ENCODE peak calls at places on chromosomes 13 and 19, in five cellular contexts. T is tibial nerve, A is breast epithelium, K is vagina, V is GM12878. C is an unnamed sample.

GRCh38 chr13:32430018-32430747 is 2.3 kb upstream of the N4BP2L1 start:
- DNase-seq in T (no peak), A (no peak), K (no peak), V (no peak), C (no peak)

GRCh38 chr13:20972731-20973130 is 70.2 kb upstream of the XPO4 start:
- DNase-seq in T (no peak), A (no peak), K (no peak), V (no peak), C (no peak)

GRCh38 chr19:55600336-55601028 is 394 bp downstream of the ZNF524 start:
- DNase-seq in T (no peak), A (peak; percentile 55), K (no peak), V (no peak), C (peak; percentile 94)

GRCh38 chr19:13103961-13104847 is 1.5 kb upstream of the LYL1 start:
- DNase-seq in T (no peak), A (no peak), K (peak; percentile 84), V (no peak), C (peak; percentile 98)

GRCh38 chr13:114010401-114011101 is 36.7 kb upstream of the C13orf46 start:
- DNase-seq in T (no peak), A (no peak), K (no peak), V (no peak), C (no peak)

GRCh38 chr13:46181799-46182490 is at the start of gene LCP1:
- DNase-seq in T (peak; percentile 35), A (peak; percentile 39), K (no peak), V (peak; percentile 97), C (peak; percentile 87)

GRCh38 chr19:38550376-38550775 is 67.4 kb downstream of the MAP4K1 start:
- DNase-seq in T (no peak), A (no peak), K (no peak), V (no peak), C (no peak)

GRCh38 chr19:33193864-33194362 is at the start of gene LRP3:
- DNase-seq in T (no peak), A (no peak), K (no peak), V (no peak), C (peak; percentile 79)

GRCh38 chr19:14654786-14655185 is 19.9 kb downstream of the ADGRE3 start:
- DNase-seq in T (no peak), A (no peak), K (no peak), V (no peak), C (no peak)

GRCh38 chr13:24626449-24626848 is 53.8 kb upstream of the ATP12A start:
- DNase-seq in T (no peak), A (no peak), K (no peak), V (no peak), C (no peak)

GRCh38 chr19:31073485-31074221 is 275.6 kb downstream of the TSHZ3 start:
- DNase-seq in T (no peak), A (no peak), K (no peak), V (no peak), C (no peak)

GRCh38 chr19:10852098-10852800 is 4.0 kb downstream of the C19orf38 start:
- DNase-seq in T (no peak), A (no peak), K (no peak), V (no peak), C (no peak)

GRCh38 chr19:54333586-54334298 is 5.2 kb downstream of the LILRA4 start:
- DNase-seq in T (no peak), A (no peak), K (no peak), V (no peak), C (no peak)

GRCh38 chr19:39971380-39971841 is 446 bp downstream of the PSMC4 start:
- DNase-seq in T (no peak), A (no peak), K (no peak), V (no peak), C (no peak)

GRCh38 chr13:113637262-113638160 is 20.5 kb downstream of the ATP4B start:
- DNase-seq in T (no peak), A (no peak), K (no peak), V (no peak), C (peak; percentile 29)

GRCh38 chr19:33699754-33700407 is 78.1 kb downstream of the CHST8 start:
- DNase-seq in T (no peak), A (no peak), K (no peak), V (no peak), C (peak; percentile 55)

GRCh38 chr13:48232420-48233096 is 448 bp upstream of the ITM2B start:
- DNase-seq in T (no peak), A (peak; percentile 59), K (peak; percentile 94), V (no peak), C (no peak)

GRCh38 chr13:50358221-50358620 is 343.0 kb downstream of the KCNRG start:
- DNase-seq in T (no peak), A (no peak), K (no peak), V (no peak), C (no peak)

GRCh38 chr13:50355797-50356196 is 340.6 kb downstream of the KCNRG start:
- DNase-seq in T (no peak), A (no peak), K (no peak), V (peak; percentile 9), C (no peak)

GRCh38 chr13:50358715-50359367 is 343.6 kb downstream of the KCNRG start:
- DNase-seq in T (no peak), A (no peak), K (no peak), V (no peak), C (no peak)

GRCh38 chr13:50357136-50357535 is 341.9 kb downstream of the KCNRG start:
- DNase-seq in T (no peak), A (no peak), K (no peak), V (no peak), C (no peak)

GRCh38 chr13:50357586-50358118 is 342.4 kb downstream of the KCNRG start:
- DNase-seq in T (peak; percentile 25), A (peak; percentile 58), K (no peak), V (no peak), C (no peak)
- TF ChIP-seq POLR2A in T (no peak), A (no peak), K (no peak), V (no peak), C (no peak)

DNA sequence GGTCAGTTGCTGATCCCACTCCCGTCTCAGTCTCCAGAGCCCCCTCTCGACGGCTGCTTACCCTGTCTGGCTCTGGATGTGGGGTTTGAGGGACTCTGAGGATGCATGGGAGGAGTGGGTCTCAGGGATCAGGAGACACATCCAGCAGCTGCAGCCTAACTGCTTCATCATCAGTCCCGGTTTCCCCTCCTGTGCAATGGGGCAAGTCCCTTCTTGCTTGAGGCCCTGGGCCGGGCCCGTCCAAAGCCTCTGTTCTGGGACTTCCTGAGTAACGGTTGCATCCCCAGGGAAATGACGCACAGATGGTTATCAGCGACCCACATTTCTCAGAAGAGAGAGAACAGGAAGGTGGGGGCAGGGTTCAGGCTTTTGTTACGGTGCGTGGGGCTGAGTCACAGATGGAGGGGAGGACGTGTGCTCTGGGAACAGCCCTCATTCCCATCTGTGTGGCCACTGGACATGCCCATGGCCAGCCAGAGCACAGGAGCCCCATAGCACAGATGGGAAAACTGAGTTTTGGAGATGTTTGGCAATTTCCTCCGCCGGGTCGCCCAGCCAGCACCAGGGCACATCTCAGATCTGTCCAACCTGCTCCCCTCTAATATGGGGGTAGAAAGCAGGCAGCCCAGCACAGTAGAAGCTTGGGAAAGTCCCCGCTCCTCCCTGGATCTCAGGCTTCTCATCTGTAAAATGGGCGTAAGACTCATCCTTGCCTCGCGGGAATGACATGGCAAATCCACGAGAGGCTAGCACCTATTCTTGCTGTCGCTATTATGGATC is 19.3 kb downstream of the GNA15 start:
- DNase-seq in T (peak; percentile 48), A (peak; percentile 30), K (peak; percentile 94), V (peak; percentile 88), C (peak; percentile 88)
- TF ChIP-seq POLR2A in T (no peak), A (no peak), K (no peak), V (peak; percentile 71), C (no peak)

DNA sequence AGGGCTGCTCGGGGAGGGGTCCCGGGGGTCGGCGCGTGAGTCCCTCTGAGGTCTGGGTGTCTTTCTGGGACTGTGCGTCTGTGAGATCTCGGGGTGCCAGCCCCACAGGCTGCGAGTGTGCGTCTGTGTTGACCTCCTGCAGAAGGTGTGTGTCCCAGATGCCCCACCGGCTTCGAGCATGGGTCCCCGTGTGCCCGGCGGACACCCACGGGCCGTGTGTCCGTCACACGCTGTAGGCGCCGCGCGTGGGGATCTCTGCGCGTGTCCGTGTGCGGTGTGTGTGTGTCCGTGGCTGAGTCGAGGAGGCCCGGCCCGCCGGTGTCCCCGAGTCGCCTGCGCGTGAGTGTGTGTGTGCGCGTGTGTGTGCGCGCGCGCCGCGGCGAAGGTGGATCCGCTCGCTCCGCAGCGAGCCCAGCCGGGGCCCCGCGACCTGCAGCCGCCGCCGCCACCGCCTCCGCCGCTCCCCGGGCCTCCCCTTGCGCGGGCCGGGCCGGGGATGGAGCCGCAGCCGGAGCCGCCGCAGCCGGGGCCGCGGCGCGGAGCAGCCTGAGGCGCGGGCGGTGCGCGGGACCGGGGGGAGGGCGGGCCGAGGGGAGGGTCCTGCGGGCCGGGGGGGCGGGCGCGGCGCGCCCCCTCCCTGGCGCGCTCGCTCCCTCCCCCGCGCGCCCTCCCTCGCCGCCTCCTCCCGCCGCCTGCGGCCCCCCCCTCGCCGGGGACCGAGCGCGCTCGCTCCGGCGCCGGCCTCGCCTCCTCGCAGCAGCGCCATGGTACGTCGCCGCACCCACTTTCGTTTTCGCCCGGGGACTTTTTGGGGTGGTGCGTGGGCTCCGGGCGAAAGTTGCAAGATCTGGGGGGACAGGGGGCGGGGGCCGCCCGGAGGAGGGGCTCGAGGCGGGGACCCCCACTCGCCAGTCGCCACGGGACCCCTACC is 7.2 kb upstream of the NFIC start:
- DNase-seq in T (no peak), A (no peak), K (peak; percentile 89), V (no peak), C (peak; percentile 93)
- TF ChIP-seq POLR2A in T (peak; percentile 44), A (no peak), K (peak; percentile 68), V (peak; percentile 61), C (no peak)

GRCh38 chr19:50333235-50333736 is 4.1 kb upstream of the KCNC3 start:
- DNase-seq in T (peak; percentile 50), A (peak; percentile 98), K (peak; percentile 93), V (peak; percentile 82), C (peak; percentile 96)

GRCh38 chr19:50332264-50333038 is 3.3 kb upstream of the KCNC3 start:
- DNase-seq in T (no peak), A (peak; percentile 59), K (no peak), V (no peak), C (peak; percentile 71)

GRCh38 chr19:50332014-50332263 is 2.8 kb upstream of the KCNC3 start:
- DNase-seq in T (no peak), A (no peak), K (no peak), V (no peak), C (peak; percentile 72)

GRCh38 chr19:50334741-50335421 is 5.7 kb upstream of the KCNC3 start:
- DNase-seq in T (no peak), A (no peak), K (no peak), V (no peak), C (peak; percentile 71)

DNA sequence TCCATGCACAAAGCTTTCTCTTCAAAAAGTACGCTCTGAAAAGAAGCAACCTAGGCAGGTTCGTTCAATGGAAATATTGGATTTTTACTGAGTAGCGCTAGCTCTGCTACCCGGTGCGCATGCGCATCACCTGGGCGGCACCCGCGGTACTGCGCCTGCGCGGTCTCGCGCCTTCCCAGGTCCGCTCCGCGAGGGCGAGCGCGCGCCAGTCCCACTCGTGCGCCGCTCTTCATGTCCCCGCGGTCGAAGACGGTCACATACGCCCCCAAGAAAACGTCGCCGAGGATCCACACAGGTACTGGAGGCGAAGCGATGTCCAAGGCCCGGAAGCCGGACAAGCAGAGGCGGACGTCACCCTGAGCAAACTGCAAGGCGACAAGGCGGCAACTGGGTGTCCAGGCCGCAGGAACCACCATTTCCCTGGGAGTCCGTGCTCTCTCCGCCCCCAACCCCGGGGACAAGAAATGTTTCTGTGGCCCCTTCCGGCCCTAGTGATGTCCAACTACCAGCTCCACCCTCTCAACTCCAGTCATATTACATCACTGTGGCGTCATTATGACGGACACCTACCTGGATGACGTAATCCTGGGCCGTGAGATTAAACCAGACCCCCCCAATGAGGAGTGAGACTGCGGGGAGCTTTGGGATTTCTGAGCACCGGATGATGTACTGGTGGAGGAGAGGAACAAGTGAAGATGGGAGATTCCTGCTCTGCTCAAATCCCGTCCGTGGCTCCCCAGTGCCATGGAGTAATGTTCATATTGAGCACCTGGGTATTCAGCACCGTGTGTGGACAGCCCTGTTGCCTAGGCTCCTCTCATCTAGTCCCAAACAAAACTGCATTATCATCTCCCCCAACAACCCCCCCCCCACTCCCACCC is 4.8 kb upstream of the KCNC3 start:
- DNase-seq in T (peak; percentile 36), A (peak; percentile 35), K (no peak), V (no peak), C (peak; percentile 92)
- TF ChIP-seq POLR2A in T (peak; percentile 55), A (peak; percentile 81), K (peak; percentile 46), V (peak; percentile 87), C (no peak)